ENCODE peak calls at places on chromosomes 13 and 19, in seven cellular contexts. L is activated T-cell treated with anti-CD3 and anti-CD28 coated beads for 1 hour; J is AG08396; K is T-cell; Z is CD4-positive, CD25-positive, alpha-beta regulatory T cell; G is cardiac muscle cell; W is anterior cingulate cortex. T is an unnamed sample.

GRCh38 chr13:95457294-95457693 is 95.2 kb upstream of the CLDN10 start:
- DNase-seq in L (no peak), J (no peak), K (no peak), Z (no peak), G (no peak), W (no peak), T (no peak)

GRCh38 chr13:111049791-111050538 is 65.1 kb upstream of the ARHGEF7 start:
- DNase-seq in L (no peak), J (no peak), K (no peak), Z (no peak), G (peak), W (peak), T (no peak)

GRCh38 chr13:50230365-50230978 is 215.2 kb downstream of the KCNRG start:
- DNase-seq in L (no peak), J (no peak), K (no peak), Z (no peak), G (peak), W (no peak), T (no peak)

GRCh38 chr19:13100871-13101589 is 1.6 kb downstream of the LYL1 start:
- DNase-seq in L (no peak), J (no peak), K (no peak), Z (no peak), G (no peak), W (no peak), T (no peak)

GRCh38 chr13:87954116-87954515 is 282.9 kb downstream of the SLITRK5 start:
- DNase-seq in L (no peak), J (no peak), K (no peak), Z (no peak), G (peak), W (no peak), T (no peak)

GRCh38 chr13:50235604-50236003 is 220.4 kb downstream of the KCNRG start:
- DNase-seq in L (no peak), J (no peak), K (no peak), Z (no peak), G (no peak), W (no peak), T (no peak)

GRCh38 chr19:34172661-34173144 is 399 bp downstream of the LSM14A start:
- DNase-seq in L (no peak), J (peak), K (no peak), Z (no peak), G (no peak), W (no peak), T (no peak)

GRCh38 chr13:36549771-36550170 is 117.5 kb downstream of the CCNA1 start:
- DNase-seq in L (no peak), J (no peak), K (no peak), Z (no peak), G (peak), W (no peak), T (no peak)

GRCh38 chr19:38890686-38891085 is 8.7 kb downstream of the SIRT2 start:
- DNase-seq in L (no peak), J (no peak), K (no peak), Z (no peak), G (no peak), W (no peak), T (no peak)

GRCh38 chr19:2575734-2576481 is 100.0 kb downstream of the GADD45B start:
- DNase-seq in L (no peak), J (peak), K (no peak), Z (no peak), G (peak), W (no peak), T (no peak)

GRCh38 chr19:50266896-50267295 is 62.3 kb downstream of the KCNC3 start:
- DNase-seq in L (peak), J (no peak), K (no peak), Z (no peak), G (no peak), W (no peak), T (no peak)

GRCh38 chr13:110363009-110363408 is 55.9 kb downstream of the COL4A2 start:
- DNase-seq in L (no peak), J (no peak), K (no peak), Z (no peak), G (no peak), W (no peak), T (no peak)

GRCh38 chr13:74466015-74466414 is 331.8 kb upstream of the KLF12 start:
- DNase-seq in L (no peak), J (no peak), K (no peak), Z (no peak), G (no peak), W (no peak), T (no peak)

GRCh38 chr19:3670258-3670795 is 29.9 kb downstream of the PIP5K1C start:
- DNase-seq in L (no peak), J (peak), K (no peak), Z (no peak), G (peak), W (no peak), T (no peak)

GRCh38 chr13:110942248-110942981 is 27.5 kb upstream of the ANKRD10 start:
- DNase-seq in L (no peak), J (no peak), K (no peak), Z (no peak), G (no peak), W (no peak), T (no peak)

GRCh38 chr19:48372904-48373303 is 8.7 kb downstream of the SYNGR4 start:
- DNase-seq in L (no peak), J (no peak), K (no peak), Z (no peak), G (no peak), W (no peak), T (peak)

GRCh38 chr13:46983881-46984280 is 87.0 kb upstream of the HTR2A start:
- DNase-seq in L (no peak), J (no peak), K (no peak), Z (no peak), G (no peak), W (no peak), T (no peak)